ENCODE peak calls at places on chromosomes 5 and 9, in four cellular contexts. D is pancreas, O is ovary, J is AG09309. I is an unnamed sample.
A peak's percentile ranks its signal among the peaks of the same experiment; 100 is the strongest.

GRCh38 chr9:114033397-114034103 is 44.5 kb downstream of the AMBP start:
- DNase-seq in D (peak; percentile 64), J (no peak), O (peak; percentile 43), I (no peak)

GRCh38 chr9:122144836-122145235 is 14.7 kb downstream of the NDUFA8 start:
- DNase-seq in J (no peak), O (no peak), D (no peak), I (no peak)

GRCh38 chr5:56737002-56737621 is 78.2 kb upstream of the MAP3K1 start:
- DNase-seq in J (no peak), O (no peak), D (no peak), I (no peak)

GRCh38 chr9:89455356-89455824 is 42.5 kb downstream of the SEMA4D start:
- DNase-seq in O (no peak), J (no peak), D (peak; percentile 28), I (peak; percentile 65)

GRCh38 chr5:132086277-132086794 is 12.7 kb downstream of the CSF2 start:
- DNase-seq in O (peak; percentile 29), D (peak; percentile 55), J (peak; percentile 65), I (peak; percentile 87)

GRCh38 chr5:166282939-166283338 is 2008.5 kb upstream of the WWC1 start:
- DNase-seq in O (no peak), J (no peak), D (no peak), I (no peak)

GRCh38 chr5:143923634-143924265 is 111.8 kb downstream of the HMHB1 start:
- DNase-seq in J (no peak), O (no peak), D (no peak), I (no peak)

GRCh38 chr5:77623341-77623740 is 15.2 kb downstream of the OTP start:
- DNase-seq in D (no peak), J (no peak), O (no peak), I (no peak)

GRCh38 chr5:73902327-73903051 is 276.5 kb downstream of the ARHGEF28 start:
- DNase-seq in D (no peak), O (no peak), J (peak; percentile 60), I (no peak)

GRCh38 chr5:41151562-41151961 is 61.8 kb downstream of the C6 start:
- DNase-seq in D (no peak), O (peak; percentile 39), J (no peak), I (no peak)

GRCh38 chr9:108093773-108094675 is 604.5 kb upstream of the KLF4 start:
- DNase-seq in D (no peak), J (no peak), O (no peak), I (no peak)

GRCh38 chr5:32258406-32258805 is 54.3 kb downstream of the MTMR12 start:
- DNase-seq in O (no peak), J (no peak), D (no peak), I (no peak)

GRCh38 chr5:180640301-180640764 is 9.1 kb downstream of the FLT4 start:
- DNase-seq in D (no peak), J (no peak), O (peak; percentile 29), I (peak; percentile 70)

GRCh38 chr5:64213568-64213967 is 47.9 kb downstream of the RNF180 start:
- DNase-seq in O (no peak), J (no peak), D (no peak), I (no peak)

GRCh38 chr9:17204611-17205165 is 69.8 kb downstream of the CNTLN start:
- DNase-seq in O (no peak), J (no peak), D (no peak), I (peak; percentile 29)

GRCh38 chr5:54040773-54041172 is 269.6 kb downstream of the ARL15 start:
- DNase-seq in J (no peak), O (no peak), D (no peak), I (no peak)

GRCh38 chr5:64532657-64533056 is 26.8 kb downstream of the RGS7BP start:
- DNase-seq in J (no peak), D (no peak), O (no peak), I (no peak)

GRCh38 chr5:135568241-135568640 is 10.6 kb downstream of the CXCL14 start:
- DNase-seq in O (no peak), J (no peak), D (no peak), I (no peak)

GRCh38 chr5:82641362-82641988 is 363.3 kb upstream of the RPS23 start:
- DNase-seq in D (no peak), J (peak; percentile 73), O (peak; percentile 81), I (peak; percentile 79)

GRCh38 chr5:146240951-146241350 is 37.5 kb downstream of the RBM27 start:
- DNase-seq in J (peak; percentile 0), D (no peak), O (no peak), I (no peak)

GRCh38 chr5:177537389-177538361 is 16.7 kb downstream of the FAM193B start:
- DNase-seq in J (peak; percentile 83), O (no peak), D (no peak), I (peak; percentile 87)

GRCh38 chr5:13955896-13956295 is 11.4 kb upstream of the DNAH5 start:
- DNase-seq in O (no peak), J (no peak), D (no peak), I (no peak)

GRCh38 chr9:90842984-90843383 is 41.4 kb downstream of the SYK start:
- DNase-seq in D (no peak), J (no peak), O (no peak), I (no peak)

GRCh38 chr5:171629221-171630005 is 156.2 kb upstream of the SMIM23 start:
- DNase-seq in O (no peak), D (no peak), J (no peak), I (no peak)

GRCh38 chr9:21994996-21995651 is 533 bp downstream of the CDKN2B-AS1 start:
- DNase-seq in O (peak; percentile 45), J (no peak), D (peak; percentile 72), I (peak; percentile 89)

GRCh38 chr5:107646418-107646817 is 24.3 kb downstream of the EFNA5 start:
- DNase-seq in O (no peak), D (no peak), J (no peak), I (no peak)

GRCh38 chr5:168314735-168315411 is 23.4 kb downstream of the WWC1 start:
- DNase-seq in D (peak; percentile 80), J (peak; percentile 77), O (no peak), I (no peak)

GRCh38 chr5:170420809-170421412 is 31.7 kb upstream of the KCNMB1 start:
- DNase-seq in O (peak; percentile 63), D (no peak), J (peak; percentile 20), I (peak; percentile 63)

GRCh38 chr5:65480306-65480865 is 1.3 kb downstream of the ADAMTS6 start:
- DNase-seq in D (peak; percentile 78), J (peak; percentile 57), O (peak; percentile 81), I (peak; percentile 85)

GRCh38 chr9:131691969-131692611 is 47.8 kb downstream of the RAPGEF1 start:
- DNase-seq in D (no peak), J (no peak), O (no peak), I (no peak)

GRCh38 chr5:8615142-8615858 is 746.4 kb downstream of the MTRR start:
- DNase-seq in O (no peak), J (no peak), D (no peak), I (no peak)

GRCh38 chr9:134660407-134660806 is 18.8 kb downstream of the COL5A1 start:
- DNase-seq in J (no peak), O (peak; percentile 18), D (peak; percentile 6), I (no peak)

GRCh38 chr9:16090907-16091629 is 538.2 kb downstream of the CCDC171 start:
- DNase-seq in J (no peak), O (no peak), D (no peak), I (no peak)

GRCh38 chr9:123866497-123866896 is 63.4 kb downstream of the DENND1A start:
- DNase-seq in D (no peak), J (peak; percentile 5), O (no peak), I (no peak)

GRCh38 chr9:87592554-87593394 is 95.1 kb downstream of the DAPK1 start:
- DNase-seq in J (no peak), D (peak; percentile 80), O (peak; percentile 64), I (peak; percentile 75)
- H3K4me3 ChIP-seq in J (no peak overlapping the region), D (no peak overlapping the region), O (no peak overlapping the region), I (no peak overlapping the region)

GRCh38 chr9:75084081-75084672 is 3.8 kb downstream of the NMRK1 start:
- DNase-seq in J (no peak), D (no peak), O (no peak), I (no peak)
- H3K4me3 ChIP-seq in J (no peak overlapping the region), D (no peak overlapping the region), O (no peak overlapping the region), I (no peak overlapping the region)

GRCh38 chr9:35488019-35488418 is 1.9 kb upstream of the RUSC2 start:
- DNase-seq in O (no peak), J (peak; percentile 29), D (no peak), I (no peak)

GRCh38 chr9:35487066-35487465 is 2.8 kb upstream of the RUSC2 start:
- DNase-seq in J (no peak), D (no peak), O (no peak), I (no peak)

GRCh38 chr9:35489313-35490154 is at the start of gene RUSC2:
- DNase-seq in O (peak; percentile 86), J (peak; percentile 73), D (peak; percentile 90), I (peak; percentile 96)

GRCh38 chr9:35490155-35490909 is 421 bp downstream of the RUSC2 start:
- DNase-seq in O (peak; percentile 40), D (peak; percentile 72), J (no peak), I (peak; percentile 63)

GRCh38 chr9:35488566-35489312 is 1.2 kb upstream of the RUSC2 start:
- DNase-seq in D (no peak), O (no peak), J (no peak), I (no peak)
- H3K4me3 ChIP-seq in D (peak overlapping the region; percentile 80), O (peak overlapping the region; percentile 62), J (peak overlapping the region; percentile 97), I (no peak overlapping the region)

GRCh38 chr5:126044931-126045565 is 378.2 kb upstream of the GRAMD2B start:
- DNase-seq in J (no peak), O (no peak), D (no peak), I (no peak)
- H3K4me3 ChIP-seq in J (no peak overlapping the region), O (no peak overlapping the region), D (no peak overlapping the region), I (no peak overlapping the region)

GRCh38 chr9:71955300-71955915 is 44.0 kb downstream of the C9orf85 start:
- DNase-seq in O (no peak), J (no peak), D (no peak), I (no peak)
- H3K4me3 ChIP-seq in O (no peak overlapping the region), J (no peak overlapping the region), D (no peak overlapping the region), I (no peak overlapping the region)

GRCh38 chr5:102623295-102623694 is 124.5 kb upstream of the SLCO6A1 start:
- DNase-seq in J (no peak), O (no peak), D (no peak), I (no peak)

GRCh38 chr5:102617857-102618187 is 119.0 kb upstream of the SLCO6A1 start:
- DNase-seq in D (no peak), O (no peak), J (no peak), I (no peak)

GRCh38 chr5:102622244-102622643 is 123.4 kb upstream of the SLCO6A1 start:
- DNase-seq in D (no peak), O (no peak), J (no peak), I (no peak)

GRCh38 chr5:102617187-102617856 is 118.5 kb upstream of the SLCO6A1 start:
- DNase-seq in O (no peak), J (peak; percentile 66), D (no peak), I (no peak)
- H3K4me3 ChIP-seq in O (no peak overlapping the region), J (no peak overlapping the region), D (no peak overlapping the region), I (no peak overlapping the region)

DNA sequence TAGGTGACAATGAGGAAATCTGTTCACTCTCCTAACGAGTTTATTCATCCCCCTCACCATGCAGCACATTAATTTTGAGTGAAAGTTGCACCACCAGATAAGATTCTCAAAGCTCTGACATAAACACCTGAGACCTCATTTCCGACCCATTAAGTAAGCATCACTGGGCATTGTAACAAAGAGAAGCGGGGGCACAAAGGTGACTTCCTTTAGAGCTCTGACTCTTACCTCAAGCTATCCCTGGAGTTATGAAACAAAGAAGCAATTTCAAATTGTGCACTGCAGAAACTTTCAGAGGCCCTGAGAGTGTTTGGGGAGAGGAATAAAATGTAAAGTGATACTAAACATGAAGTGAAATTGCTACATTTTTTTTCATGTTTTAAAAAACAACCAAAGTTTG is 29.5 kb downstream of the C5orf15 start:
- DNase-seq in D (no peak), O (no peak), J (no peak), I (no peak)
- H3K4me3 ChIP-seq in D (no peak overlapping the region), O (no peak overlapping the region), J (no peak overlapping the region), I (no peak overlapping the region)

GRCh38 chr9:95206143-95206542 is 111.4 kb downstream of the FANCC start:
- DNase-seq in J (peak; percentile 29), O (no peak), D (no peak), I (no peak)
- H3K4me3 ChIP-seq in J (peak overlapping the region; percentile 6), O (no peak overlapping the region), D (no peak overlapping the region), I (no peak overlapping the region)